ENCODE peak calls at places on chromosome X, in six cellular contexts. J, C, A, Q, T and X are unnamed samples.

GRCh38 chrX:153626863-153627674 is 19.9 kb upstream of the DUSP9 start:
- DNase-seq in J (no peak), C (no peak), A (no peak), Q (no peak), T (no peak), X (no peak)

GRCh38 chrX:7190157-7190556 is 42.2 kb upstream of the PUDP start:
- DNase-seq in J (no peak), C (no peak), A (no peak), Q (no peak), T (no peak), X (no peak)

GRCh38 chrX:153763298-153763932 is 634 bp upstream of the PLXNB3 start:
- DNase-seq in J (no peak), C (no peak), A (no peak), Q (no peak), T (no peak), X (no peak)

GRCh38 chrX:117996408-117996807 is 120.2 kb downstream of the KLHL13 start:
- DNase-seq in J (no peak), C (no peak), A (no peak), Q (no peak), T (no peak), X (no peak)

GRCh38 chrX:110066488-110067225 is 63.7 kb downstream of the TMEM164 start:
- DNase-seq in J (no peak), C (no peak), A (no peak), Q (no peak), T (no peak), X (no peak)

GRCh38 chrX:22674947-22675346 is 324.8 kb upstream of the DDX53 start:
- DNase-seq in J (no peak), C (no peak), A (no peak), Q (no peak), T (no peak), X (no peak)

GRCh38 chrX:97290199-97290598 is 406.5 kb downstream of the RPA4 start:
- DNase-seq in J (no peak), C (no peak), A (no peak), Q (no peak), T (no peak), X (no peak)

GRCh38 chrX:771536-771935 is 140.9 kb downstream of the SHOX start:
- DNase-seq in J (no peak), C (no peak), A (no peak), Q (no peak), T (no peak), X (no peak)

GRCh38 chrX:2928583-2929434 is at the start of gene ARSD:
- DNase-seq in J (peak), C (peak), A (peak), Q (peak), T (peak), X (peak)

GRCh38 chrX:138754861-138755260 is 43.3 kb upstream of the FGF13 start:
- DNase-seq in J (no peak), C (no peak), A (no peak), Q (no peak), T (no peak), X (no peak)

GRCh38 chrX:133608406-133608805 is 193.1 kb upstream of the GPC4 start:
- DNase-seq in J (no peak), C (no peak), A (peak), Q (no peak), T (no peak), X (no peak)

GRCh38 chrX:10971176-10971575 is 140.0 kb upstream of the HCCS start:
- DNase-seq in J (no peak), C (no peak), A (peak), Q (no peak), T (no peak), X (no peak)

GRCh38 chrX:30906726-30907125 is 17.7 kb upstream of the TAB3 start:
- DNase-seq in J (no peak), C (no peak), A (peak), Q (no peak), T (no peak), X (no peak)

GRCh38 chrX:57680160-57680559 is at the start of gene NLRP2B:
- DNase-seq in J (no peak), C (no peak), A (no peak), Q (no peak), T (no peak), X (no peak)

GRCh38 chrX:46758163-46758955 is 559 bp downstream of the SLC9A7 start:
- DNase-seq in J (peak), C (no peak), A (no peak), Q (no peak), T (no peak), X (peak)

GRCh38 chrX:74297766-74298165 is 6.2 kb upstream of the ZCCHC13 start:
- DNase-seq in J (no peak), C (no peak), A (no peak), Q (no peak), T (no peak), X (no peak)

GRCh38 chrX:2628751-2629315 is 62.3 kb upstream of the CD99 start:
- DNase-seq in J (peak), C (no peak), A (no peak), Q (no peak), T (no peak), X (no peak)

GRCh38 chrX:47539860-47540259 is 21.1 kb upstream of the ARAF start:
- DNase-seq in J (no peak), C (no peak), A (no peak), Q (no peak), T (no peak), X (no peak)

GRCh38 chrX:134423606-134424005 is 36.4 kb upstream of the HPRT1 start:
- DNase-seq in J (peak), C (no peak), A (peak), Q (no peak), T (no peak), X (no peak)

GRCh38 chrX:123830309-123830708 is 29.5 kb upstream of the XIAP start:
- DNase-seq in J (peak), C (no peak), A (peak), Q (no peak), T (no peak), X (no peak)

GRCh38 chrX:71992711-71993110 is 82.1 kb downstream of the NHSL2 start:
- DNase-seq in J (no peak), C (no peak), A (no peak), Q (no peak), T (no peak), X (no peak)

GRCh38 chrX:120456973-120457372 is 12.1 kb downstream of the LAMP2 start:
- DNase-seq in J (no peak), C (no peak), A (no peak), Q (no peak), T (no peak), X (no peak)

GRCh38 chrX:102720237-102721168 is at the start of gene GPRASP3:
- DNase-seq in J (peak), C (peak), A (peak), Q (peak), T (no peak), X (no peak)

GRCh38 chrX:45134303-45134702 is 66.4 kb downstream of the DIPK2B start:
- DNase-seq in J (no peak), C (peak), A (peak), Q (no peak), T (no peak), X (peak)

GRCh38 chrX:140164383-140164782 is 199.1 kb upstream of the CXorf66 start:
- DNase-seq in J (no peak), C (no peak), A (no peak), Q (no peak), T (no peak), X (no peak)

GRCh38 chrX:141133272-141133671 is 43.7 kb downstream of the LDOC1 start:
- DNase-seq in J (no peak), C (no peak), A (no peak), Q (no peak), T (no peak), X (no peak)

GRCh38 chrX:71482228-71482958 is 50.5 kb upstream of the OGT start:
- DNase-seq in J (no peak), C (no peak), A (no peak), Q (no peak), T (no peak), X (no peak)

GRCh38 chrX:45850197-45850774 is 649.6 kb upstream of the DIPK2B start:
- DNase-seq in J (peak), C (peak), A (no peak), Q (peak), T (peak), X (peak)

GRCh38 chrX:118360429-118361125 is 14.7 kb downstream of the WDR44 start:
- DNase-seq in J (no peak), C (no peak), A (peak), Q (no peak), T (no peak), X (no peak)

GRCh38 chrX:135420831-135421230 is 913 bp upstream of the SMIM10L2A start:
- DNase-seq in J (no peak), C (no peak), A (no peak), Q (no peak), T (no peak), X (no peak)

GRCh38 chrX:107766470-107767140 is 9.0 kb downstream of the TSC22D3 start:
- DNase-seq in J (no peak), C (no peak), A (peak), Q (no peak), T (no peak), X (no peak)

GRCh38 chrX:3712080-3712869 is 1.2 kb downstream of the PRKX start:
- DNase-seq in J (no peak), C (peak), A (peak), Q (no peak), T (peak), X (peak)

GRCh38 chrX:57265126-57265525 is 21.4 kb upstream of the FAAH2 start:
- DNase-seq in J (no peak), C (no peak), A (no peak), Q (no peak), T (no peak), X (no peak)

GRCh38 chrX:148632444-148632843 is 132.0 kb downstream of the AFF2 start:
- DNase-seq in J (no peak), C (no peak), A (no peak), Q (no peak), T (no peak), X (no peak)

GRCh38 chrX:1391370-1391706 is 575 bp downstream of the SLC25A6 start:
- DNase-seq in J (no peak), C (no peak), A (no peak), Q (peak), T (peak), X (peak)

GRCh38 chrX:155056877-155057792 is 13.8 kb downstream of the CMC4 start:
- DNase-seq in J (peak), C (peak), A (peak), Q (peak), T (peak), X (peak)

GRCh38 chrX:113470166-113470565 is 629.5 kb upstream of the AMOT start:
- DNase-seq in J (no peak), C (no peak), A (no peak), Q (no peak), T (no peak), X (no peak)

GRCh38 chrX:135489542-135489941 is 30.9 kb upstream of the INTS6L start:
- DNase-seq in J (no peak), C (no peak), A (no peak), Q (no peak), T (no peak), X (no peak)

GRCh38 chrX:78119521-78120227 is 15.6 kb downstream of the PGK1 start:
- DNase-seq in J (peak), C (no peak), A (no peak), Q (no peak), T (no peak), X (no peak)
- TF ChIP-seq CTCF in J (peak), C (peak), A (peak), Q (no peak), T (no peak), X (peak)

GRCh38 chrX:18895157-18895952 is 88.6 kb downstream of the PHKA2 start:
- DNase-seq in J (no peak), C (peak), A (peak), Q (no peak), T (no peak), X (no peak)
- TF ChIP-seq CTCF in J (no peak), C (peak), A (peak), Q (no peak), T (no peak), X (no peak)

GRCh38 chrX:25029288-25029687 is 13.5 kb upstream of the ARX start:
- DNase-seq in J (no peak), C (no peak), A (no peak), Q (no peak), T (no peak), X (no peak)

GRCh38 chrX:25039036-25039435 is 23.3 kb upstream of the ARX start:
- DNase-seq in J (no peak), C (no peak), A (no peak), Q (no peak), T (no peak), X (no peak)

GRCh38 chrX:25034889-25035288 is 19.1 kb upstream of the ARX start:
- DNase-seq in J (no peak), C (no peak), A (peak), Q (no peak), T (no peak), X (no peak)
- TF ChIP-seq CTCF in J (no peak), C (no peak), A (peak), Q (no peak), T (no peak), X (peak)

DNA sequence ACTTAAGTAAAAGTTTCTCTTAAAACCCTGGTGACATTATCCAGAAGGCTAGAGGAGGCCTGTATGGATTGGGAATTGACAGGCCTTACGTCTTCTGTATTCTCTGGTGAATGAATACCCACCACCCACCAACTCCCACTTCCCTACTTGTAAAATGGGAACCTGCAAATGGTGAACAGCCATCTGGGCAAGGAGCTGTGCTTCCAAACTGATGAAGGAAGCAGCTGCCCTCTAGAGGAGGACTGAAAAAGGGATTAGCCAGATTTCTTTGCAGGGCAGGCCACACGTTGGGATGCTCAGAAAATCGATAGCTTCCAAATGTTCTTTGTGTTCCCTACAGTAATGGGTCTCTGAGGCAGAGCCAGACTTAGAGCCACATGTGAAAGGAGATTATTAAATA is 39.3 kb upstream of the LPAR4 start:
- DNase-seq in J (peak), C (no peak), A (peak), Q (peak), T (no peak), X (no peak)
- TF ChIP-seq CTCF in J (peak), C (peak), A (peak), Q (no peak), T (peak), X (peak)

GRCh38 chrX:17741123-17741511 is 3.8 kb downstream of the SCML1 start:
- DNase-seq in J (no peak), C (no peak), A (no peak), Q (no peak), T (peak), X (no peak)

GRCh38 chrX:17743913-17744312 is 6.6 kb downstream of the SCML1 start:
- DNase-seq in J (no peak), C (no peak), A (no peak), Q (no peak), T (no peak), X (no peak)

GRCh38 chrX:17748684-17749083 is 11.4 kb downstream of the SCML1 start:
- DNase-seq in J (no peak), C (no peak), A (no peak), Q (no peak), T (no peak), X (no peak)

GRCh38 chrX:17747692-17748091 is 10.4 kb downstream of the SCML1 start:
- DNase-seq in J (no peak), C (no peak), A (no peak), Q (no peak), T (no peak), X (no peak)

DNA sequence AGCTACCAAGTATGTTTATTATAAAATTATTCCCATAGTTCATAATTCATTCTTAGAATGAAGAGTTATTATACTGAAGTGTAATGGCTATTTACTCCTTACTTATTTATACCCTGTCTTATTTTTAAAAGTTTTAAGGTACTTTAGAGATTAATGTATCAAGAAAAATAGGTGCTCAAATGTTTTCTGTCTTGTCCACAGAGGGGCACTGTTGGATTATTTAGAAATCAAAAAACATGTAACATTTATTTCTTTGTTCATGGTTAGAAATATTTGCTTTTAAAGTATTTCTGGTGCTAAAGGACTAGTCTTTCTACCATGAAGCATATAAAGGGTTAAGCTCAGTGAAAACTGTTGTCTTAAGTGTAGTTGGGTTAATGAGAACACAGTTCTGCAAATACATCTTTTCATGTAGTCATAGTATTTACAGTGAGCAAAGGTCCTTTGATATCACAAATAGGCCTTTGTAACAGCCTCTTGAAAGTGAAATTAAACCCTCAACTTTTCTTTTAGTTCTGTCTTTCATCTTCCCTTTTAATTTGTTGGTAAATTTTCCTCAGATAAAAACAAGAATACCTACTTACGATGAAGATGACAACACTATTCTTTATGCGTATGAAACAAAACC is 7.7 kb downstream of the SCML1 start:
- DNase-seq in J (peak), C (no peak), A (peak), Q (no peak), T (no peak), X (no peak)
- TF ChIP-seq CTCF in J (peak), C (peak), A (peak), Q (no peak), T (peak), X (peak)